ENCODE peak calls at places on chromosomes 6 and 20, in nine cellular contexts. M is body of pancreas, U is LNCaP clone FGC, T is cardiac fibroblast, B is transverse colon, X is left ventricle myocardium inferior, Z is fibroblast of pulmonary artery, G is lung, W is neuronal stem cell. L is an unnamed sample.

GRCh38 chr20:57670288-57671071 is 39.3 kb downstream of the PMEPA1 start:
- DNase-seq in M (peak; percentile 28), U (no peak), T (no peak), B (no peak), X (no peak), Z (no peak), G (no peak), W (no peak), L (no peak)

GRCh38 chr6:4512101-4512500 is 264.1 kb upstream of the CDYL start:
- DNase-seq in M (no peak), U (no peak), T (no peak), B (no peak), X (no peak), Z (no peak), G (no peak), W (no peak), L (no peak)

GRCh38 chr6:53320964-53321363 is 27.8 kb downstream of the ELOVL5 start:
- DNase-seq in M (no peak), U (no peak), T (peak; percentile 28), B (no peak), X (no peak), Z (no peak), G (no peak), W (no peak), L (no peak)

GRCh38 chr20:58623579-58624473 is 27.3 kb upstream of the STX16 start:
- DNase-seq in M (peak; percentile 24), U (no peak), T (peak; percentile 89), B (peak; percentile 33), X (peak; percentile 40), Z (peak; percentile 94), G (no peak), W (no peak), L (peak; percentile 96)

GRCh38 chr6:149150301-149150700 is 167.2 kb upstream of the TAB2 start:
- DNase-seq in M (no peak), U (no peak), T (no peak), B (no peak), X (no peak), Z (no peak), G (no peak), W (no peak), L (no peak)

GRCh38 chr20:3687655-3688054 is 5.8 kb upstream of the ADAM33 start:
- DNase-seq in M (no peak), U (no peak), T (peak; percentile 79), B (no peak), X (no peak), Z (peak; percentile 75), G (no peak), W (no peak), L (peak; percentile 19)

GRCh38 chr6:26286168-26286854 is 78.7 kb upstream of the BTN3A2 start:
- DNase-seq in M (peak; percentile 78), U (no peak), T (peak; percentile 83), B (peak; percentile 83), X (peak; percentile 52), Z (peak; percentile 84), G (peak; percentile 60), W (peak; percentile 75), L (peak; percentile 42)

GRCh38 chr20:1324598-1325172 is 4.3 kb downstream of the SDCBP2 start:
- DNase-seq in M (no peak), U (no peak), T (peak; percentile 76), B (no peak), X (no peak), Z (peak; percentile 82), G (no peak), W (no peak), L (peak; percentile 70)

GRCh38 chr20:63404129-63405085 is 43.3 kb upstream of the CHRNA4 start:
- DNase-seq in M (no peak), U (no peak), T (no peak), B (no peak), X (no peak), Z (no peak), G (no peak), W (no peak), L (no peak)

GRCh38 chr6:16338577-16339262 is 100.3 kb downstream of the GMPR start:
- DNase-seq in M (peak; percentile 54), U (no peak), T (peak; percentile 99), B (peak; percentile 62), X (peak; percentile 63), Z (peak; percentile 99), G (peak; percentile 49), W (no peak), L (peak; percentile 97)

GRCh38 chr6:163341671-163342070 is 72.8 kb upstream of the QKI start:
- DNase-seq in M (no peak), U (no peak), T (peak; percentile 31), B (no peak), X (no peak), Z (no peak), G (no peak), W (no peak), L (no peak)

GRCh38 chr6:77463308-77463880 is at the start of gene HTR1B:
- DNase-seq in M (peak; percentile 13), U (no peak), T (no peak), B (no peak), X (no peak), Z (no peak), G (no peak), W (peak; percentile 30), L (no peak)
- H3K4me3 ChIP-seq in M (peak within 1 kb of the TSS; percentile 13), U (no peak within 1 kb of the TSS), T (peak within 1 kb of the TSS; percentile 52), B (no peak within 1 kb of the TSS), X (peak within 1 kb of the TSS; percentile 66), Z (peak within 1 kb of the TSS; percentile 53), G (peak within 1 kb of the TSS; percentile 30), W (peak within 1 kb of the TSS; percentile 84), L (peak within 1 kb of the TSS; percentile 70)

GRCh38 chr20:35618032-35618371 is 2.4 kb downstream of the SPAG4 start:
- DNase-seq in M (no peak), U (no peak), T (no peak), B (no peak), X (no peak), Z (no peak), G (no peak), W (no peak), L (no peak)
- H3K4me3 ChIP-seq in M (no peak overlapping the region), U (no peak overlapping the region), T (peak overlapping the region; percentile 65), B (no peak overlapping the region), X (peak overlapping the region; percentile 74), Z (peak overlapping the region; percentile 61), G (no peak overlapping the region), W (no peak overlapping the region), L (peak overlapping the region; percentile 61)

DNA sequence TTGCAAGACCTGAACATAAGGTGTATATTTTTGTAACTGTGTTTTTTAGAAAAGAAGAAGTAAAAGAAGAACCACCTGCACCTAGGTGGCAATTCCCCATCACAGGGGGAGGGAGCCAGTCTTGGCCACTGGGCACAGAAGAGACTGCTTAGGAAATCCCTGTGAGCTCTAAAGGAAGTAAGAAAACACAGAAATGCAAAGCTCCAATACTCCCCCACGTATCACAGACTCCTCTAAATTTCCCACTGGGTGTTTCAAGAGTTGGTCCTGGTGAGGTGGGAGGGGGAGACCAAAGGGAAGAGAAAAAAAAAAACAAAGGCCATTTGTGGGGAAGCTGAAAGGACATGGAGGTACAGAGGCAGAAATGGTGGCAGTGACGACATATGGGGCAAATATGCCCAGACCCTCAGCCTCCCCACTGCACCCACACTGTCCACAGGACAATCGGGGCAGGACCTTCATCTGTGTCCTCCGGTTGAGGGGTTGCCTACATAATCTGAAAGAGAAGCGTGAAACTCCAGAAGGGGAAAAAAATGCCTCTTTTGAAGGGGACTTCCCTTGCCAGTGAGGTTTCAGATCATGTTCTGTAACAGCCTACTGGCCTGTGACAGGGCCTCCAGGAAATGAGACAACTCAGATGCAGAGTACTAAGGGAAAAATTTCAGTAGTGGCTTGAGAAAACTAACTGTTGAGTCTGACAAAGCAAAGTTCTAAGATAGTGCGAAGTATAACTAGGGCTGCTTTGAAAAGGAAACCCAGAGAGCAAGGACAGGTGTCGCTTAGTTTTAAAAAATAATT is 226.2 kb upstream of the MARCKS start:
- DNase-seq in M (peak; percentile 31), U (no peak), T (peak; percentile 70), B (peak; percentile 47), X (no peak), Z (peak; percentile 85), G (no peak), W (no peak), L (peak; percentile 82)
- H3K4me3 ChIP-seq in M (no peak overlapping the region), U (no peak overlapping the region), T (no peak overlapping the region), B (no peak overlapping the region), X (no peak overlapping the region), Z (no peak overlapping the region), G (no peak overlapping the region), W (no peak overlapping the region), L (no peak overlapping the region)

GRCh38 chr6:28357036-28357435 is 7.3 kb downstream of the ZKSCAN3 start:
- DNase-seq in M (no peak), U (no peak), T (no peak), B (no peak), X (no peak), Z (peak; percentile 21), G (no peak), W (no peak), L (peak; percentile 35)
- H3K4me3 ChIP-seq in M (no peak overlapping the region), U (no peak overlapping the region), T (no peak overlapping the region), B (no peak overlapping the region), X (no peak overlapping the region), Z (no peak overlapping the region), G (no peak overlapping the region), W (no peak overlapping the region), L (no peak overlapping the region)